ENCODE peak calls at places on chromosomes 5 and 9, in four cellular contexts. M is HepG2, P is H1, E is K562. N is an unnamed sample.

GRCh38 chr9:96515629-96516470 is 65.9 kb downstream of the HABP4 start:
- DNase-seq in M (no peak), E (no peak), P (no peak), N (no peak)

GRCh38 chr5:172720655-172721054 is 50.3 kb downstream of the DUSP1 start:
- DNase-seq in E (no peak), M (no peak), P (no peak), N (no peak)

GRCh38 chr5:76807296-76807695 is 11.5 kb upstream of the F2RL1 start:
- DNase-seq in E (no peak), M (peak; percentile 36), P (no peak), N (no peak)

GRCh38 chr5:1351156-1351555 is 6.3 kb upstream of the CLPTM1L start:
- DNase-seq in E (no peak), P (no peak), M (no peak), N (no peak)

GRCh38 chr9:116978155-116978554 is 291.1 kb downstream of the TRIM32 start:
- DNase-seq in E (no peak), M (no peak), P (no peak), N (peak; percentile 21)

GRCh38 chr5:168334161-168335094 is 43.0 kb downstream of the WWC1 start:
- DNase-seq in P (peak; percentile 64), M (no peak), E (no peak), N (peak; percentile 57)

GRCh38 chr9:112380771-112381181 is 868 bp downstream of the HSDL2 start:
- DNase-seq in P (no peak), E (no peak), M (peak; percentile 42), N (no peak)

GRCh38 chr5:16437974-16438373 is 27.6 kb downstream of the ZNF622 start:
- DNase-seq in E (no peak), M (no peak), P (no peak), N (peak; percentile 36)

GRCh38 chr5:73853091-73853490 is 227.1 kb downstream of the ARHGEF28 start:
- DNase-seq in M (no peak), P (no peak), E (no peak), N (peak; percentile 30)

GRCh38 chr5:96384353-96384752 is 48.7 kb downstream of the PCSK1 start:
- DNase-seq in P (no peak), M (peak; percentile 5), E (no peak), N (peak; percentile 35)

GRCh38 chr9:112125961-112126388 is 49.1 kb downstream of the SUSD1 start:
- DNase-seq in P (no peak), M (peak; percentile 40), E (no peak), N (peak; percentile 64)

GRCh38 chr5:177995691-177996595 is at the start of gene PROP1:
- DNase-seq in M (no peak), E (no peak), P (no peak), N (no peak)

GRCh38 chr9:21974230-21974541 is 20.0 kb downstream of the CDKN2A start:
- DNase-seq in M (no peak), E (no peak), P (no peak), N (no peak)

GRCh38 chr5:125316386-125316785 is 569.9 kb upstream of the ZNF608 start:
- DNase-seq in E (no peak), P (no peak), M (no peak), N (no peak)

GRCh38 chr5:66596791-66597757 is 881 bp downstream of the MAST4 start:
- DNase-seq in P (peak; percentile 65), M (no peak), E (no peak), N (peak; percentile 6)

GRCh38 chr9:10008101-10008799 is 604.6 kb downstream of the PTPRD start:
- DNase-seq in E (no peak), M (no peak), P (no peak), N (no peak)

GRCh38 chr9:128231638-128232568 is 28.7 kb downstream of the DNM1 start:
- DNase-seq in P (no peak), M (no peak), E (no peak), N (no peak)

GRCh38 chr9:136618578-136619547 is 43.9 kb upstream of the EGFL7 start:
- DNase-seq in E (no peak), P (no peak), M (no peak), N (no peak)

GRCh38 chr5:178318893-178319292 is 86.3 kb upstream of the PHYKPL start:
- DNase-seq in P (no peak), M (no peak), E (no peak), N (no peak)

GRCh38 chr5:154654484-154655375 is 100.4 kb upstream of the LARP1 start:
- DNase-seq in E (no peak), P (no peak), M (no peak), N (no peak)

GRCh38 chr5:19902316-19902934 is 85.6 kb downstream of the CDH18 start:
- DNase-seq in M (no peak), E (no peak), P (no peak), N (no peak)

GRCh38 chr5:108003178-108003577 is 332.4 kb upstream of the EFNA5 start:
- DNase-seq in M (no peak), E (no peak), P (no peak), N (no peak)

GRCh38 chr5:114223866-114224265 is 138.0 kb upstream of the KCNN2 start:
- DNase-seq in M (peak; percentile 21), E (no peak), P (no peak), N (peak; percentile 5)

GRCh38 chr9:34027845-34028574 is 20.7 kb downstream of the UBAP2 start:
- DNase-seq in P (no peak), E (no peak), M (no peak), N (no peak)

GRCh38 chr9:90953200-90953599 is 151.6 kb downstream of the SYK start:
- DNase-seq in M (no peak), P (no peak), E (no peak), N (no peak)

GRCh38 chr9:37801959-37802711 is 1.5 kb downstream of the DCAF10 start:
- DNase-seq in M (no peak), P (no peak), E (no peak), N (no peak)

GRCh38 chr9:89590415-89590814 is 14.4 kb upstream of the GADD45G start:
- DNase-seq in M (no peak), P (no peak), E (no peak), N (no peak)
- TF ChIP-seq RAD21 in M (no peak), P (no peak), E (no peak), N (no peak)

DNA sequence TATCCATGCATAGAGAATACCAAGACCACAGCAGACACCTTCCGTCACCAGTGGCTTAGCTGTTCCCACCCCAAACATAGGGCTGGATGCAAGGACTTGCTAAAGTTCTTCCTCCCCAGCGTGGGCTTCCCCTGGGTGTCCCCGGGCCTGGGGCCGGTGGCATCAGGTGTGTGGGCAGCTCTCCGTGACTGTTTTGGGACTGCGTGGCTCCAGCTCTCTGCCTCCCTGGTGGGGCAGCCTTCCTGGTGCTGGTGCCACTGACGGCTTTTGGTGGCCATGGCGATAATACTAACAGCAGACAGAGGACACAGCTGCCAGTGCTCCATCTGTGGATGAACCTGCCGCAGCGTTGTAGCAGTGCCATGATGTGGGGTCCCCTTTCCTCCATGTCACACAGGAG is 4.9 kb downstream of the CACFD1 start:
- DNase-seq in M (no peak), P (no peak), E (no peak), N (no peak)
- TF ChIP-seq JUN in M (no peak), P (no peak), E (no peak), N (no peak)

GRCh38 chr5:127849891-127850290 is 146.7 kb downstream of the CCDC192 start:
- DNase-seq in P (no peak), E (no peak), M (no peak), N (no peak)
- TF ChIP-seq RAD21 in P (no peak), E (no peak), M (no peak), N (no peak)

GRCh38 chr9:137878146-137878941 is 762 bp downstream of the CACNA1B start:
- DNase-seq in E (peak; percentile 85), P (peak; percentile 95), M (no peak), N (no peak)
- TF ChIP-seq JUN in E (no peak), P (no peak), M (no peak), N (no peak)

GRCh38 chr5:150774145-150774544 is 4.4 kb upstream of the SMIM3 start:
- DNase-seq in P (no peak), E (peak; percentile 30), M (no peak), N (no peak)
- TF ChIP-seq RAD21 in P (no peak), E (peak; percentile 17), M (no peak), N (no peak)

GRCh38 chr5:139314276-139314675 is 20.7 kb downstream of the MATR3 start:
- DNase-seq in M (no peak), E (no peak), P (no peak), N (no peak)
- TF ChIP-seq JUN in M (no peak), E (no peak), P (no peak), N (no peak)

GRCh38 chr9:13054381-13054780 is 225.1 kb downstream of the MPDZ start:
- DNase-seq in P (no peak), E (no peak), M (no peak), N (no peak)
- TF ChIP-seq RAD21 in P (no peak), E (no peak), M (no peak), N (no peak)

DNA sequence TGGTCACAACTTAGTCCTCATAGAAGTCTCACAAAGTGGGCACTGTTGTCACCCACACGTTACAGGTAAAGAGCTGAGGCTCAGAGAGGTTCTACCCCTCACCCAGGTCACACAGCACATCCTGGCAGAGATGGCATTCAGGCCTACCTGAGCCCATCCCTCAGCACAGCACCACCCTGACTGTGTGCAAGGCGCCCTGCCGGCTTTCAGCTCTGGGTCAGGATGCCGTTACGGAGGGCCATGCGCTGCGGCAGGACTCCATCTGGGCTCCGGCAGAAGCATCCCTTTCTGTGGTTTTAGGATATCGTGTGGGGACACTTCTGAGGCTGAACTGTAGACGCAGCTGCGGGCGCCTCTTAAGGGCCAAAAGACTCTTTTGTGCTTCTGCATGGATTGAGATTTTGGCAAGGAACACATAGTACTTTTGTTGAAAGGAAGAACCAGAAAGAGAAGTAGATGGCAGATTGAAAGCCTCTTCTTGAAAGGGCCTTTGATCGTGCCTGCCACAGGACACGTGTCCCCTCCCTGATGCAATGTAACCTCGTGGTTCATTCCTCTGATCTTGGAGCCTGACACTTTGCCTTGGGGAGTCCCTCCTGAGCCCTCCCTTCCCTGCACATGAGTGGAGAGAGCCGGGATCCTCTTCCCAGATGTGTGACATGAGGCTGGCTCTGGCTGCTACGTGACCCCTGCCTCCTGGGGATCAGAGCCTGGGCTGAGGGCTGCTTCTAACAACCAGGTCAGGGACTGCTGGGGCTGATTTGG is 31.3 kb downstream of the USP20 start:
- DNase-seq in E (no peak), P (no peak), M (no peak), N (no peak)
- TF ChIP-seq JUN in E (no peak), P (no peak), M (no peak), N (no peak)

DNA sequence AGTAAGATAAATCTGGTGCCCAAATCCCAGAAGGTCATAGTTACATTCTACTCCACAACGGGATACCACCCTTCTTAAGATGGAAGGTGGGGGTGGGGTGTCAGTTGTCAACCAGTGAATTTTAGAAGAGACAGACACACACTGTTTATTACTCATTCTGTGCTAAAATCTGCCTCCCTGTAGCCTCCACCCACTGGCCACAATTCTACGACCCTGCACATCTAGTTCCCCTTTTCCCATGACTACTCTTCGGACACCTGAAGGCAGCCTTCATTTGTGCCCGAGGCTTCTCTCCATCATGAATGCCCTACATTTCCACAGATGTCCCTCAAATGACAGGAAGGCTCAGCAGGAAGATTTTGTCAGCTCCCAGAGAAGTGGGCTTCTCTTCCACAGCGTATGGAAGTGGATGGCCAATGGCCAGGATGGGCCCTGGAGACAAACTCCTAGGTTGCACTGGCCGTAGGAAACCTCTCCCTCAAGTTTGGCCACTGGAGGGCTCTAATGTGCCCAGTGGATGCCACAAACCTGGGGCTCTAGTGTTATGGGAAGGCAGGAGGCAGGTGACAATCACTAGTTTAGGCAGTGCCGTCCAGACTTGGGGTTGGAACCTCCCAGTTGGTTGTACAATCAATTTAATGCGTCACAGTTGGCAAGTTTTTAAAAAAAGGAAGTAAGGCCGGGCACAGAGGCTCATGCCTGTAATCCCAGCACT is 46.6 kb downstream of the PTPN3 start:
- DNase-seq in E (no peak), M (peak; percentile 16), P (peak; percentile 57), N (no peak)
- TF ChIP-seq RAD21 in E (no peak), M (no peak), P (peak; percentile 29), N (no peak)

N was measured in A549.